ENCODE peak calls at places on chromosomes 12 and 14, in five cellular contexts. One of them, this sample, is unnamed.

GRCh38 chr12:98973395-98973794 is 328.3 kb downstream of the APAF1 start:
- DNase-seq in heart right ventricle: no peak
- DNase-seq in aorta: no peak
- DNase-seq in A549: peak; percentile 60
- DNase-seq in psoas muscle: no peak
- DNase-seq in this sample: no peak

GRCh38 chr12:81181701-81182100 is 103.8 kb downstream of the ACSS3 start:
- DNase-seq in heart right ventricle: no peak
- DNase-seq in aorta: no peak
- DNase-seq in A549: no peak
- DNase-seq in psoas muscle: no peak
- DNase-seq in this sample: no peak

GRCh38 chr12:95919110-95919509 is 23.3 kb downstream of the CCDC38 start:
- DNase-seq in heart right ventricle: no peak
- DNase-seq in aorta: no peak
- DNase-seq in A549: no peak
- DNase-seq in psoas muscle: no peak
- DNase-seq in this sample: no peak

GRCh38 chr14:63677891-63678379 is 36.3 kb upstream of the WDR89 start:
- DNase-seq in heart right ventricle: no peak
- DNase-seq in aorta: no peak
- DNase-seq in A549: peak; percentile 60
- DNase-seq in psoas muscle: no peak
- DNase-seq in this sample: no peak

GRCh38 chr12:103858953-103859601 is 18.0 kb upstream of the NT5DC3 start:
- DNase-seq in heart right ventricle: peak; percentile 32
- DNase-seq in aorta: peak; percentile 88
- DNase-seq in A549: peak; percentile 93
- DNase-seq in psoas muscle: peak; percentile 84
- DNase-seq in this sample: no peak

GRCh38 chr14:71183856-71184255 is 276.6 kb downstream of the PCNX1 start:
- DNase-seq in heart right ventricle: no peak
- DNase-seq in aorta: no peak
- DNase-seq in A549: no peak
- DNase-seq in psoas muscle: no peak
- DNase-seq in this sample: no peak

GRCh38 chr12:2477009-2477766 is 317.6 kb upstream of the FKBP4 start:
- DNase-seq in heart right ventricle: no peak
- DNase-seq in aorta: no peak
- DNase-seq in A549: no peak
- DNase-seq in psoas muscle: no peak
- DNase-seq in this sample: no peak

GRCh38 chr14:101254805-101255764 is 306.2 kb upstream of the DIO3 start:
- DNase-seq in heart right ventricle: no peak
- DNase-seq in aorta: no peak
- DNase-seq in A549: no peak
- DNase-seq in psoas muscle: no peak
- DNase-seq in this sample: no peak

GRCh38 chr14:72064501-72064900 is 132.3 kb downstream of the RGS6 start:
- DNase-seq in heart right ventricle: no peak
- DNase-seq in aorta: no peak
- DNase-seq in A549: no peak
- DNase-seq in psoas muscle: no peak
- DNase-seq in this sample: no peak

GRCh38 chr12:88922816-88923215 is 342.5 kb upstream of the KITLG start:
- DNase-seq in heart right ventricle: no peak
- DNase-seq in aorta: no peak
- DNase-seq in A549: no peak
- DNase-seq in psoas muscle: no peak
- DNase-seq in this sample: no peak

GRCh38 chr12:94175763-94176660 is 27.6 kb downstream of the PLXNC1 start:
- DNase-seq in heart right ventricle: no peak
- DNase-seq in aorta: no peak
- DNase-seq in A549: no peak
- DNase-seq in psoas muscle: no peak
- DNase-seq in this sample: no peak

GRCh38 chr12:129665414-129665813 is 238.4 kb downstream of the TMEM132D start:
- DNase-seq in heart right ventricle: no peak
- DNase-seq in aorta: no peak
- DNase-seq in A549: no peak
- DNase-seq in psoas muscle: no peak
- DNase-seq in this sample: no peak

GRCh38 chr14:35369701-35370191 is 34.8 kb downstream of the NFKBIA start:
- DNase-seq in heart right ventricle: no peak
- DNase-seq in aorta: peak; percentile 42
- DNase-seq in A549: peak; percentile 73
- DNase-seq in psoas muscle: peak; percentile 62
- DNase-seq in this sample: no peak

GRCh38 chr12:95185096-95185495 is 32.2 kb downstream of the FGD6 start:
- DNase-seq in heart right ventricle: no peak
- DNase-seq in aorta: no peak
- DNase-seq in A549: no peak
- DNase-seq in psoas muscle: no peak
- DNase-seq in this sample: no peak

GRCh38 chr14:45868377-45868776 is 615.4 kb upstream of the MIS18BP1 start:
- DNase-seq in heart right ventricle: no peak
- DNase-seq in aorta: no peak
- DNase-seq in A549: no peak
- DNase-seq in psoas muscle: no peak
- DNase-seq in this sample: no peak

GRCh38 chr12:116916122-116916521 is 5.4 kb downstream of the FBXW8 start:
- DNase-seq in heart right ventricle: no peak
- DNase-seq in aorta: no peak
- DNase-seq in A549: no peak
- DNase-seq in psoas muscle: no peak
- DNase-seq in this sample: no peak

GRCh38 chr12:121787063-121787774 is 6.3 kb downstream of the RHOF start:
- DNase-seq in heart right ventricle: no peak
- DNase-seq in aorta: no peak
- DNase-seq in A549: peak; percentile 75
- DNase-seq in psoas muscle: no peak
- DNase-seq in this sample: no peak

GRCh38 chr12:121214855-121215745 is 5.2 kb downstream of the P2RX4 start:
- DNase-seq in heart right ventricle: no peak
- DNase-seq in aorta: no peak
- DNase-seq in A549: peak; percentile 91
- DNase-seq in psoas muscle: no peak
- DNase-seq in this sample: no peak

GRCh38 chr12:24943947-24944597 is 4.8 kb downstream of the BCAT1 start:
- DNase-seq in heart right ventricle: no peak
- DNase-seq in aorta: no peak
- DNase-seq in A549: no peak
- DNase-seq in psoas muscle: no peak
- DNase-seq in this sample: no peak

GRCh38 chr12:57583008-57583831 is 7.8 kb upstream of the PIP4K2C start:
- DNase-seq in heart right ventricle: peak; percentile 80
- DNase-seq in aorta: no peak
- DNase-seq in A549: peak; percentile 90
- DNase-seq in psoas muscle: no peak
- DNase-seq in this sample: peak; percentile 25

GRCh38 chr14:44531648-44532047 is 24.6 kb upstream of the FSCB start:
- DNase-seq in heart right ventricle: no peak
- DNase-seq in aorta: no peak
- DNase-seq in A549: no peak
- DNase-seq in psoas muscle: no peak
- DNase-seq in this sample: no peak

GRCh38 chr12:28622416-28622815 is 432.2 kb downstream of the CCDC91 start:
- DNase-seq in heart right ventricle: no peak
- DNase-seq in aorta: no peak
- DNase-seq in A549: no peak
- DNase-seq in psoas muscle: no peak
- DNase-seq in this sample: no peak

GRCh38 chr12:4909397-4909733 is 340 bp upstream of the KCNA1 start:
- DNase-seq in heart right ventricle: no peak
- DNase-seq in aorta: no peak
- DNase-seq in A549: no peak
- DNase-seq in psoas muscle: no peak
- DNase-seq in this sample: no peak

GRCh38 chr12:118103231-118103600 is 595 bp downstream of the VSIG10 start:
- DNase-seq in heart right ventricle: peak; percentile 14
- DNase-seq in aorta: no peak
- DNase-seq in A549: peak; percentile 28
- DNase-seq in psoas muscle: peak; percentile 56
- DNase-seq in this sample: peak; percentile 18

GRCh38 chr12:130468700-130469245 is 131.1 kb downstream of the PIWIL1 start:
- DNase-seq in heart right ventricle: no peak
- DNase-seq in aorta: no peak
- DNase-seq in A549: no peak
- DNase-seq in psoas muscle: peak; percentile 17
- DNase-seq in this sample: no peak

GRCh38 chr12:110338754-110339153 is 57.7 kb downstream of the ATP2A2 start:
- DNase-seq in heart right ventricle: no peak
- DNase-seq in aorta: no peak
- DNase-seq in A549: no peak
- DNase-seq in psoas muscle: no peak
- DNase-seq in this sample: no peak

GRCh38 chr14:100889641-100890040 is 13.9 kb downstream of the RTL1 start:
- DNase-seq in heart right ventricle: no peak
- DNase-seq in aorta: peak; percentile 25
- DNase-seq in A549: no peak
- DNase-seq in psoas muscle: peak; percentile 19
- DNase-seq in this sample: no peak

GRCh38 chr12:68638721-68639395 is 28.2 kb downstream of the RAP1B start:
- DNase-seq in heart right ventricle: no peak
- DNase-seq in aorta: no peak
- DNase-seq in A549: no peak
- DNase-seq in psoas muscle: no peak
- DNase-seq in this sample: no peak

GRCh38 chr12:13982010-13982409 is 608 bp upstream of the GRIN2B start:
- DNase-seq in heart right ventricle: no peak
- DNase-seq in aorta: no peak
- DNase-seq in A549: peak; percentile 81
- DNase-seq in psoas muscle: no peak
- DNase-seq in this sample: no peak

DNA sequence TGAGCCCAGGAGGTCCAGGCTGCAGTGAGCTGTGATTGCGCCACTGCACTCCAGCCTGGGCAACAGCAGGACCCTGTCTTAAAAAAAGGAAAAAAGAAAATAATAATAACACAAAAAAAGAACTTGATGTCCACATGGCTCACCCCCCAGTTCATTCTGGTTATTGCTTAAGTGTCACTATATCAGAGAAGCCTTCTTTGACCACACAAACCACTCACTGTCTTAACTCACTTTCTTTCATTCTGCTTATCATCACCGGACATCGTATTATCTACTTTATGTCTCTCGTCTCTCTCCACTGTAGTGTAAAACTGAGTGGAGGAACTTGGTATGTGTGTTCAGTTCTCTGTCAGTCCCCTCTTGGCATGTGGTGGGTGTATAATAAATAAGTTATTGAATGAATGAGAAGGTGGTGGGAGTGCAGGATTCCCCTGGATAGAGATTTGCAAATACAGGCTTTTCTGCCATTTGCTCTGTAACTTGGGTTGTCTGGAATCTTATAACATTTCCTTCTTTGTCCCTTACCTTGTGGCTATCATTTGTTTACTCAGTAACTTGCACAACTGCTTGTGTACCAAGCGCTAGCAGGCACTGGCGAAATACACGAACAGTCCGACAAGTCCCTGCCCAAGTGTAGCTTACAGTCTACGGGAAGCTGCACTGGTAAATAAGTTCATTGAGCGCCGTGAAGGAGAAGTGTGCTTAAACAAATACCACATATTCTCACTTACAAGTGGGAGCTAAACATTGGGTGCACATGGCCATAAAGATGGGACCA is 86.6 kb upstream of the TRAF3 start:
- DNase-seq in heart right ventricle: no peak
- DNase-seq in aorta: no peak
- DNase-seq in A549: peak; percentile 46
- DNase-seq in psoas muscle: no peak
- DNase-seq in this sample: no peak
- H3K27ac ChIP-seq in heart right ventricle: no peak overlapping the region
- H3K27ac ChIP-seq in aorta: no peak overlapping the region
- H3K27ac ChIP-seq in A549: no peak overlapping the region
- H3K27ac ChIP-seq in psoas muscle: no peak overlapping the region
- H3K27ac ChIP-seq in this sample: no peak overlapping the region

GRCh38 chr12:32981139-32981538 is 84.6 kb upstream of the PKP2 start:
- DNase-seq in heart right ventricle: no peak
- DNase-seq in aorta: no peak
- DNase-seq in A549: no peak
- DNase-seq in psoas muscle: no peak
- DNase-seq in this sample: no peak

GRCh38 chr12:32988982-32989381 is 92.4 kb upstream of the PKP2 start:
- DNase-seq in heart right ventricle: no peak
- DNase-seq in aorta: no peak
- DNase-seq in A549: no peak
- DNase-seq in psoas muscle: no peak
- DNase-seq in this sample: no peak

GRCh38 chr12:32983332-32983731 is 86.8 kb upstream of the PKP2 start:
- DNase-seq in heart right ventricle: no peak
- DNase-seq in aorta: no peak
- DNase-seq in A549: no peak
- DNase-seq in psoas muscle: no peak
- DNase-seq in this sample: no peak

GRCh38 chr12:32987526-32987925 is 90.9 kb upstream of the PKP2 start:
- DNase-seq in heart right ventricle: no peak
- DNase-seq in aorta: no peak
- DNase-seq in A549: no peak
- DNase-seq in psoas muscle: no peak
- DNase-seq in this sample: no peak

GRCh38 chr12:32983968-32984367 is 87.4 kb upstream of the PKP2 start:
- DNase-seq in heart right ventricle: no peak
- DNase-seq in aorta: no peak
- DNase-seq in A549: no peak
- DNase-seq in psoas muscle: no peak
- DNase-seq in this sample: no peak
- H3K27ac ChIP-seq in heart right ventricle: no peak overlapping the region
- H3K27ac ChIP-seq in aorta: no peak overlapping the region
- H3K27ac ChIP-seq in A549: no peak overlapping the region
- H3K27ac ChIP-seq in psoas muscle: no peak overlapping the region
- H3K27ac ChIP-seq in this sample: no peak overlapping the region

GRCh38 chr14:103880986-103881926 is 33.9 kb upstream of the PPP1R13B start:
- DNase-seq in heart right ventricle: peak; percentile 41
- DNase-seq in aorta: no peak
- DNase-seq in A549: no peak
- DNase-seq in psoas muscle: no peak
- DNase-seq in this sample: no peak

GRCh38 chr14:103880334-103880985 is 33.1 kb upstream of the PPP1R13B start:
- DNase-seq in heart right ventricle: peak; percentile 70
- DNase-seq in aorta: peak; percentile 91
- DNase-seq in A549: no peak
- DNase-seq in psoas muscle: peak; percentile 88
- DNase-seq in this sample: no peak

GRCh38 chr14:103878180-103878579 is 30.8 kb upstream of the PPP1R13B start:
- DNase-seq in heart right ventricle: no peak
- DNase-seq in aorta: no peak
- DNase-seq in A549: no peak
- DNase-seq in psoas muscle: no peak
- DNase-seq in this sample: no peak

GRCh38 chr14:103879118-103879569 is 31.8 kb upstream of the PPP1R13B start:
- DNase-seq in heart right ventricle: no peak
- DNase-seq in aorta: no peak
- DNase-seq in A549: no peak
- DNase-seq in psoas muscle: no peak
- DNase-seq in this sample: no peak

GRCh38 chr14:103879570-103880333 is 32.4 kb upstream of the PPP1R13B start:
- DNase-seq in heart right ventricle: peak; percentile 46
- DNase-seq in aorta: no peak
- DNase-seq in A549: peak; percentile 75
- DNase-seq in psoas muscle: no peak
- DNase-seq in this sample: no peak
- H3K27ac ChIP-seq in heart right ventricle: peak overlapping the region; percentile 26
- H3K27ac ChIP-seq in aorta: no peak overlapping the region
- H3K27ac ChIP-seq in A549: peak overlapping the region; percentile 86
- H3K27ac ChIP-seq in psoas muscle: no peak overlapping the region
- H3K27ac ChIP-seq in this sample: peak overlapping the region; percentile 26

GRCh38 chr14:49193365-49194050 is 392.7 kb downstream of the RPS29 start:
- DNase-seq in heart right ventricle: no peak
- DNase-seq in aorta: no peak
- DNase-seq in A549: no peak
- DNase-seq in psoas muscle: no peak
- DNase-seq in this sample: no peak
- H3K27ac ChIP-seq in heart right ventricle: no peak overlapping the region
- H3K27ac ChIP-seq in aorta: no peak overlapping the region
- H3K27ac ChIP-seq in A549: no peak overlapping the region
- H3K27ac ChIP-seq in psoas muscle: no peak overlapping the region
- H3K27ac ChIP-seq in this sample: no peak overlapping the region